ENCODE peak calls at places on chromosomes 13 and 19, in four cellular contexts. One of them, this sample, is unnamed.

GRCh38 chr19:5186293-5187050 is 154.1 kb downstream of the PTPRS start:
- DNase-seq in T-helper 17 cell: no peak
- DNase-seq in NCI-H1092 treated with DMSO at 0.1 percent for 48 hours: no peak
- DNase-seq in EL: peak
- DNase-seq in this sample: no peak

GRCh38 chr19:15587663-15588062 is 27.4 kb upstream of the CYP4F8 start:
- DNase-seq in T-helper 17 cell: no peak
- DNase-seq in NCI-H1092 treated with DMSO at 0.1 percent for 48 hours: no peak
- DNase-seq in EL: no peak
- DNase-seq in this sample: no peak

GRCh38 chr19:18414504-18415176 is 4.6 kb upstream of the SSBP4 start:
- DNase-seq in T-helper 17 cell: no peak
- DNase-seq in NCI-H1092 treated with DMSO at 0.1 percent for 48 hours: no peak
- DNase-seq in EL: no peak
- DNase-seq in this sample: no peak

GRCh38 chr13:101474419-101474957 is 22.0 kb downstream of the ITGBL1 start:
- DNase-seq in T-helper 17 cell: no peak
- DNase-seq in NCI-H1092 treated with DMSO at 0.1 percent for 48 hours: peak
- DNase-seq in EL: peak
- DNase-seq in this sample: no peak

GRCh38 chr13:110882972-110883371 is 31.9 kb downstream of the ANKRD10 start:
- DNase-seq in T-helper 17 cell: no peak
- DNase-seq in NCI-H1092 treated with DMSO at 0.1 percent for 48 hours: no peak
- DNase-seq in EL: no peak
- DNase-seq in this sample: no peak

GRCh38 chr19:44988896-44989563 is 12.2 kb upstream of the RELB start:
- DNase-seq in T-helper 17 cell: peak
- DNase-seq in NCI-H1092 treated with DMSO at 0.1 percent for 48 hours: peak
- DNase-seq in EL: peak
- DNase-seq in this sample: peak

GRCh38 chr19:3544742-3545668 is 6.0 kb downstream of the TEKTIP1 start:
- DNase-seq in T-helper 17 cell: peak
- DNase-seq in NCI-H1092 treated with DMSO at 0.1 percent for 48 hours: no peak
- DNase-seq in EL: peak
- DNase-seq in this sample: peak

GRCh38 chr19:33552928-33553279 is 31.3 kb upstream of the PEPD start:
- DNase-seq in T-helper 17 cell: no peak
- DNase-seq in NCI-H1092 treated with DMSO at 0.1 percent for 48 hours: no peak
- DNase-seq in EL: no peak
- DNase-seq in this sample: no peak

GRCh38 chr19:15629003-15629880 is 11.5 kb upstream of the CYP4F3 start:
- DNase-seq in T-helper 17 cell: peak
- DNase-seq in NCI-H1092 treated with DMSO at 0.1 percent for 48 hours: peak
- DNase-seq in EL: peak
- DNase-seq in this sample: peak

GRCh38 chr13:88701551-88701950 is 1030.4 kb downstream of the SLITRK5 start:
- DNase-seq in T-helper 17 cell: no peak
- DNase-seq in NCI-H1092 treated with DMSO at 0.1 percent for 48 hours: no peak
- DNase-seq in EL: no peak
- DNase-seq in this sample: no peak

GRCh38 chr19:41427647-41428480 is 690 bp upstream of the B3GNT8 start:
- DNase-seq in T-helper 17 cell: no peak
- DNase-seq in NCI-H1092 treated with DMSO at 0.1 percent for 48 hours: peak
- DNase-seq in EL: peak
- DNase-seq in this sample: peak

GRCh38 chr13:59261928-59262488 is 901.7 kb downstream of the DIAPH3 start:
- DNase-seq in T-helper 17 cell: no peak
- DNase-seq in NCI-H1092 treated with DMSO at 0.1 percent for 48 hours: peak
- DNase-seq in EL: no peak
- DNase-seq in this sample: no peak

GRCh38 chr13:78241278-78241919 is 322.8 kb upstream of the EDNRB start:
- DNase-seq in T-helper 17 cell: no peak
- DNase-seq in NCI-H1092 treated with DMSO at 0.1 percent for 48 hours: peak
- DNase-seq in EL: peak
- DNase-seq in this sample: peak

GRCh38 chr13:45365558-45365885 is 24.5 kb upstream of the TPT1 start:
- DNase-seq in T-helper 17 cell: no peak
- DNase-seq in NCI-H1092 treated with DMSO at 0.1 percent for 48 hours: no peak
- DNase-seq in EL: no peak
- DNase-seq in this sample: no peak

GRCh38 chr13:114286808-114287207 is 5.4 kb downstream of the UPF3A start:
- DNase-seq in T-helper 17 cell: no peak
- DNase-seq in NCI-H1092 treated with DMSO at 0.1 percent for 48 hours: no peak
- DNase-seq in EL: peak
- DNase-seq in this sample: no peak

GRCh38 chr13:31105020-31105800 is 56.5 kb downstream of the HSPH1 start:
- DNase-seq in T-helper 17 cell: no peak
- DNase-seq in NCI-H1092 treated with DMSO at 0.1 percent for 48 hours: no peak
- DNase-seq in EL: no peak
- DNase-seq in this sample: no peak

GRCh38 chr13:112725346-112726017 is 35.6 kb downstream of the ATP11A start:
- DNase-seq in T-helper 17 cell: no peak
- DNase-seq in NCI-H1092 treated with DMSO at 0.1 percent for 48 hours: peak
- DNase-seq in EL: no peak
- DNase-seq in this sample: no peak

GRCh38 chr13:21871302-21871862 is 200.5 kb downstream of the FGF9 start:
- DNase-seq in T-helper 17 cell: no peak
- DNase-seq in NCI-H1092 treated with DMSO at 0.1 percent for 48 hours: no peak
- DNase-seq in EL: no peak
- DNase-seq in this sample: no peak

GRCh38 chr19:35247526-35248309 is 1.1 kb upstream of the LSR start:
- DNase-seq in T-helper 17 cell: peak
- DNase-seq in NCI-H1092 treated with DMSO at 0.1 percent for 48 hours: no peak
- DNase-seq in EL: peak
- DNase-seq in this sample: no peak

This sample was measured in erythroblast.